ENCODE peak calls at places on chromosomes 5 and 9, in six cellular contexts. One of them, this sample, is unnamed.

GRCh38 chr5:41503321-41503720 is 7.1 kb downstream of the PLCXD3 start:
- DNase-seq in coronary artery: no peak
- DNase-seq in CD4-positive, CD25-positive, alpha-beta regulatory T cell: no peak
- DNase-seq in GM12865: no peak
- DNase-seq in BJ: no peak
- DNase-seq in IMR-90: no peak
- DNase-seq in this sample: no peak

GRCh38 chr9:136230365-136230764 is 15.2 kb downstream of the QSOX2 start:
- DNase-seq in coronary artery: no peak
- DNase-seq in CD4-positive, CD25-positive, alpha-beta regulatory T cell: no peak
- DNase-seq in GM12865: no peak
- DNase-seq in BJ: no peak
- DNase-seq in IMR-90: no peak
- DNase-seq in this sample: no peak

GRCh38 chr5:167893271-167893670 is 398.2 kb upstream of the WWC1 start:
- DNase-seq in coronary artery: no peak
- DNase-seq in CD4-positive, CD25-positive, alpha-beta regulatory T cell: no peak
- DNase-seq in GM12865: no peak
- DNase-seq in BJ: no peak
- DNase-seq in IMR-90: no peak
- DNase-seq in this sample: no peak

GRCh38 chr9:127629468-127630081 is 17.5 kb downstream of the STXBP1 start:
- DNase-seq in coronary artery: no peak
- DNase-seq in CD4-positive, CD25-positive, alpha-beta regulatory T cell: no peak
- DNase-seq in GM12865: no peak
- DNase-seq in BJ: no peak
- DNase-seq in IMR-90: peak; percentile 35
- DNase-seq in this sample: no peak

GRCh38 chr9:21070171-21070571 is 7.6 kb downstream of the IFNB1 start:
- DNase-seq in coronary artery: no peak
- DNase-seq in CD4-positive, CD25-positive, alpha-beta regulatory T cell: no peak
- DNase-seq in GM12865: no peak
- DNase-seq in BJ: peak; percentile 84
- DNase-seq in IMR-90: peak; percentile 98
- DNase-seq in this sample: peak; percentile 18

GRCh38 chr9:16321461-16322119 is 548.9 kb downstream of the BNC2 start:
- DNase-seq in coronary artery: peak; percentile 65
- DNase-seq in CD4-positive, CD25-positive, alpha-beta regulatory T cell: no peak
- DNase-seq in GM12865: no peak
- DNase-seq in BJ: no peak
- DNase-seq in IMR-90: peak; percentile 61
- DNase-seq in this sample: no peak

GRCh38 chr9:42852133-42852532 is 668.7 kb downstream of the SPATA31A6 start:
- DNase-seq in coronary artery: no peak
- DNase-seq in CD4-positive, CD25-positive, alpha-beta regulatory T cell: no peak
- DNase-seq in GM12865: peak; percentile 75
- DNase-seq in BJ: no peak
- DNase-seq in IMR-90: no peak
- DNase-seq in this sample: no peak

GRCh38 chr5:87827561-87827960 is 414.8 kb upstream of the CCNH start:
- DNase-seq in coronary artery: no peak
- DNase-seq in CD4-positive, CD25-positive, alpha-beta regulatory T cell: no peak
- DNase-seq in GM12865: no peak
- DNase-seq in BJ: no peak
- DNase-seq in IMR-90: no peak
- DNase-seq in this sample: no peak

GRCh38 chr5:54186912-54187445 is 123.4 kb downstream of the ARL15 start:
- DNase-seq in coronary artery: no peak
- DNase-seq in CD4-positive, CD25-positive, alpha-beta regulatory T cell: no peak
- DNase-seq in GM12865: no peak
- DNase-seq in BJ: no peak
- DNase-seq in IMR-90: no peak
- DNase-seq in this sample: no peak

DNA sequence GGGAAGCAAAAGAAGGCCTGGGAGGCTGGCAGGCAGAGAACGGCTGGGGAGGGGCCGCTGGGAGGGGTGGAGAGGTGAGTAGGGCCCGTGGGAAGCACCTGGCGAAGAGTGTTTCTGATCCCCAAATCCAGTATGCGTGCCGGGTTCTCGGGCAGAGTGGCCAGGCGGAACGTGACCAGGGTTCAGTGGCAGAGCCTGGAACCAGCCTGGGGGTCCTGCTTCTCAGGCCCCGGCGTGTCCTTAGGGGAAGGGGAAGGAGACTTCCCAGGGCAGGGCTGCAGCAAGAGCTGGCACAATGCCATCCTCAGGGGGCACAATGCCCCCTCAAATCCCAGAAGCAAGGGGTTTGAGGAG is 25.5 kb upstream of the IER5L start:
- DNase-seq in coronary artery: no peak
- DNase-seq in CD4-positive, CD25-positive, alpha-beta regulatory T cell: no peak
- DNase-seq in GM12865: no peak
- DNase-seq in BJ: no peak
- DNase-seq in IMR-90: no peak
- DNase-seq in this sample: no peak
- H3K4me3 ChIP-seq in coronary artery: peak overlapping the region; percentile 74
- H3K4me3 ChIP-seq in CD4-positive, CD25-positive, alpha-beta regulatory T cell: no peak overlapping the region
- H3K4me3 ChIP-seq in GM12865: no peak overlapping the region
- H3K4me3 ChIP-seq in BJ: peak overlapping the region; percentile 52
- H3K4me3 ChIP-seq in IMR-90: no peak overlapping the region
- H3K4me3 ChIP-seq in this sample: no peak overlapping the region

GRCh38 chr5:116274251-116274650 is 189.4 kb downstream of the COMMD10 start:
- DNase-seq in coronary artery: no peak
- DNase-seq in CD4-positive, CD25-positive, alpha-beta regulatory T cell: no peak
- DNase-seq in GM12865: no peak
- DNase-seq in BJ: no peak
- DNase-seq in IMR-90: no peak
- DNase-seq in this sample: no peak

GRCh38 chr5:116275282-116275681 is 190.5 kb downstream of the COMMD10 start:
- DNase-seq in coronary artery: no peak
- DNase-seq in CD4-positive, CD25-positive, alpha-beta regulatory T cell: no peak
- DNase-seq in GM12865: no peak
- DNase-seq in BJ: no peak
- DNase-seq in IMR-90: no peak
- DNase-seq in this sample: no peak

GRCh38 chr5:116272281-116272941 is 187.6 kb downstream of the COMMD10 start:
- DNase-seq in coronary artery: no peak
- DNase-seq in CD4-positive, CD25-positive, alpha-beta regulatory T cell: no peak
- DNase-seq in GM12865: no peak
- DNase-seq in BJ: no peak
- DNase-seq in IMR-90: peak; percentile 52
- DNase-seq in this sample: no peak

GRCh38 chr5:116271432-116271831 is 186.6 kb downstream of the COMMD10 start:
- DNase-seq in coronary artery: no peak
- DNase-seq in CD4-positive, CD25-positive, alpha-beta regulatory T cell: no peak
- DNase-seq in GM12865: no peak
- DNase-seq in BJ: no peak
- DNase-seq in IMR-90: peak; percentile 82
- DNase-seq in this sample: peak; percentile 29

GRCh38 chr5:116273458-116274242 is 188.8 kb downstream of the COMMD10 start:
- DNase-seq in coronary artery: no peak
- DNase-seq in CD4-positive, CD25-positive, alpha-beta regulatory T cell: no peak
- DNase-seq in GM12865: no peak
- DNase-seq in BJ: peak; percentile 7
- DNase-seq in IMR-90: peak; percentile 78
- DNase-seq in this sample: no peak
- H3K4me3 ChIP-seq in coronary artery: no peak overlapping the region
- H3K4me3 ChIP-seq in CD4-positive, CD25-positive, alpha-beta regulatory T cell: no peak overlapping the region
- H3K4me3 ChIP-seq in GM12865: no peak overlapping the region
- H3K4me3 ChIP-seq in BJ: no peak overlapping the region
- H3K4me3 ChIP-seq in IMR-90: no peak overlapping the region
- H3K4me3 ChIP-seq in this sample: no peak overlapping the region

GRCh38 chr5:45035991-45036390 is 227.2 kb downstream of the MRPS30 start:
- DNase-seq in coronary artery: no peak
- DNase-seq in CD4-positive, CD25-positive, alpha-beta regulatory T cell: no peak
- DNase-seq in GM12865: no peak
- DNase-seq in BJ: no peak
- DNase-seq in IMR-90: no peak
- DNase-seq in this sample: no peak

GRCh38 chr5:45038366-45038987 is 229.7 kb downstream of the MRPS30 start:
- DNase-seq in coronary artery: no peak
- DNase-seq in CD4-positive, CD25-positive, alpha-beta regulatory T cell: no peak
- DNase-seq in GM12865: peak; percentile 59
- DNase-seq in BJ: no peak
- DNase-seq in IMR-90: peak; percentile 0
- DNase-seq in this sample: no peak

GRCh38 chr5:45042283-45042682 is 233.5 kb downstream of the MRPS30 start:
- DNase-seq in coronary artery: no peak
- DNase-seq in CD4-positive, CD25-positive, alpha-beta regulatory T cell: no peak
- DNase-seq in GM12865: no peak
- DNase-seq in BJ: no peak
- DNase-seq in IMR-90: no peak
- DNase-seq in this sample: no peak

DNA sequence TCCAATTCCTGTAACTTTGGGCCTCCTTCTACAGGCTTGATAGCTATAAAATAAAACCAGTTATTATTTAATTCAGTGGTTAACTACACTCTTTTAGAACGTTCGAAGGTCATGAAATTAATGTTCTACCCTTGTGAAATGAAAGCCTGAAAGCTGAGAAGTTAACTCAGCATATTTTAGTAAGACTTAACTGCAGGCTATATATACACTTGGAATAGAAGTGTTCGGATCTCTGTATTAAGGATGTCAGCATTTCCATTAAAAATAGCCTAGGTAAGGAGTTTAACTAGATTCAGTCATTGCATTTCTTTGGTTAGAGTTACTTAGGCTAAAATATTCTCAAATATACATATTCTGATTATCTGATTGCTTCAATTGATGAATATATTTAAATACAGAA is 229.2 kb downstream of the MRPS30 start:
- DNase-seq in coronary artery: no peak
- DNase-seq in CD4-positive, CD25-positive, alpha-beta regulatory T cell: no peak
- DNase-seq in GM12865: no peak
- DNase-seq in BJ: no peak
- DNase-seq in IMR-90: no peak
- DNase-seq in this sample: no peak
- H3K4me3 ChIP-seq in coronary artery: no peak overlapping the region
- H3K4me3 ChIP-seq in CD4-positive, CD25-positive, alpha-beta regulatory T cell: no peak overlapping the region
- H3K4me3 ChIP-seq in GM12865: no peak overlapping the region
- H3K4me3 ChIP-seq in BJ: no peak overlapping the region
- H3K4me3 ChIP-seq in IMR-90: no peak overlapping the region
- H3K4me3 ChIP-seq in this sample: no peak overlapping the region

GRCh38 chr5:100827481-100827889 is 75.6 kb downstream of the ST8SIA4 start:
- DNase-seq in coronary artery: no peak
- DNase-seq in CD4-positive, CD25-positive, alpha-beta regulatory T cell: no peak
- DNase-seq in GM12865: peak; percentile 67
- DNase-seq in BJ: no peak
- DNase-seq in IMR-90: no peak
- DNase-seq in this sample: peak; percentile 56
- H3K4me3 ChIP-seq in coronary artery: no peak overlapping the region
- H3K4me3 ChIP-seq in CD4-positive, CD25-positive, alpha-beta regulatory T cell: peak overlapping the region; percentile 51
- H3K4me3 ChIP-seq in GM12865: peak overlapping the region; percentile 41
- H3K4me3 ChIP-seq in BJ: no peak overlapping the region
- H3K4me3 ChIP-seq in IMR-90: no peak overlapping the region
- H3K4me3 ChIP-seq in this sample: no peak overlapping the region

DNA sequence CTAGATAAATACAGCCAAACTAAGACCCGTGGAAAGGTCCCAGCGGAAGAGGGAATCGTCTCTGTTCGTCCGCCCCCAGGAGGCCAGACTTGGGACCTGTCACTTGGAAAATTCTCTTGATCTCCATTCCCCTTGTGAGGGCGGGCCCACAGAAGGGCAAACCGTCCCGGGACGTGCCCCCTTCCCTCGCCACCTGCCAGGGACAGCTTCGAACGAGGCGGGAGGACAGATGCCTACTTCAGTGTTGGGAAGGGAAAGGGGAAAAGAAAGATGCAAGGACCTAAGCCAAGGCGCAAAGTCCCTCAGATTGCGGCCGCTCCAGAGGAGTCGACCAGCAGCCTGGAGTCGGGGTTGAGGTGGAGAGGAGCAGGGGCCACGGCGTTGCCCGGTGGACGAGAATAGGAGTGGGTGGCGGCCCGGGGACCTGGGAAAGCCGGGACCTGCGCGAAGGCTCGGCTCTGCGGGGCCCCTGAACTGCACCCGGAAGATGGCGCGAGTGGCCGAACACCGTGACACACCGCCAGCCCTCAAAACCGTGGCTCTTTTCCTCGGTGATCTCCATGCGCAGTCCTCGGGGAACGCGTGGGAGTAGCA is 4.4 kb upstream of the EBF1 start:
- DNase-seq in coronary artery: no peak
- DNase-seq in CD4-positive, CD25-positive, alpha-beta regulatory T cell: no peak
- DNase-seq in GM12865: peak; percentile 70
- DNase-seq in BJ: no peak
- DNase-seq in IMR-90: peak; percentile 21
- DNase-seq in this sample: no peak
- H3K4me3 ChIP-seq in coronary artery: peak overlapping the region; percentile 63
- H3K4me3 ChIP-seq in CD4-positive, CD25-positive, alpha-beta regulatory T cell: no peak overlapping the region
- H3K4me3 ChIP-seq in GM12865: peak overlapping the region; percentile 80
- H3K4me3 ChIP-seq in BJ: no peak overlapping the region
- H3K4me3 ChIP-seq in IMR-90: no peak overlapping the region
- H3K4me3 ChIP-seq in this sample: no peak overlapping the region

GRCh38 chr9:503331-503730 is 288.7 kb downstream of the DOCK8 start:
- DNase-seq in coronary artery: no peak
- DNase-seq in CD4-positive, CD25-positive, alpha-beta regulatory T cell: no peak
- DNase-seq in GM12865: no peak
- DNase-seq in BJ: no peak
- DNase-seq in IMR-90: no peak
- DNase-seq in this sample: no peak
- H3K4me3 ChIP-seq in coronary artery: peak overlapping the region; percentile 82
- H3K4me3 ChIP-seq in CD4-positive, CD25-positive, alpha-beta regulatory T cell: peak overlapping the region; percentile 57
- H3K4me3 ChIP-seq in GM12865: no peak overlapping the region
- H3K4me3 ChIP-seq in BJ: no peak overlapping the region
- H3K4me3 ChIP-seq in IMR-90: no peak overlapping the region
- H3K4me3 ChIP-seq in this sample: peak overlapping the region; percentile 63

GRCh38 chr5:100175346-100175745 is 359.8 kb upstream of the FAM174A start:
- DNase-seq in coronary artery: no peak
- DNase-seq in CD4-positive, CD25-positive, alpha-beta regulatory T cell: no peak
- DNase-seq in GM12865: no peak
- DNase-seq in BJ: no peak
- DNase-seq in IMR-90: no peak
- DNase-seq in this sample: no peak
- H3K4me3 ChIP-seq in coronary artery: no peak overlapping the region
- H3K4me3 ChIP-seq in CD4-positive, CD25-positive, alpha-beta regulatory T cell: no peak overlapping the region
- H3K4me3 ChIP-seq in GM12865: no peak overlapping the region
- H3K4me3 ChIP-seq in BJ: no peak overlapping the region
- H3K4me3 ChIP-seq in IMR-90: no peak overlapping the region
- H3K4me3 ChIP-seq in this sample: no peak overlapping the region

DNA sequence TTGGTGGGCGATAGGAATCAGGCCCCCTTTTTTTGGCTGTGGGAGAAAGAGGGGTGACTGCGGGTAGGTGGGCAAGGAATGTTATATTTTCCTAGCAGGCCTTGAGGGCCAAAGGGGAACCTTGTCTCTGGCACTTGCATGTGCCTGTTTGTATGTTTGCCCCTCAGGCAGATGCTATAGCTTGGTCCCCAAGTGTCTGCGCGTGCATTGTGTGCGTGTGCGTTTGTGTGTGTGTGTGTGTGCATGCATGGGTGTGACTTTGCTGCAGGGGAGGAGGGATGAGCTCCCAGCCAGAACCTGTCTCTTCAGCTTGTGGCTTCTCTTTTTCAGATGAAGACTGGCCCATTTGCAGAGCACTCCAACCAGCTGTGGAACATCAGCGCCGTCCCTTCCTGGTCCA is 30.9 kb downstream of the PTPA start:
- DNase-seq in coronary artery: no peak
- DNase-seq in CD4-positive, CD25-positive, alpha-beta regulatory T cell: no peak
- DNase-seq in GM12865: no peak
- DNase-seq in BJ: no peak
- DNase-seq in IMR-90: no peak
- DNase-seq in this sample: no peak
- H3K4me3 ChIP-seq in coronary artery: peak overlapping the region; percentile 61
- H3K4me3 ChIP-seq in CD4-positive, CD25-positive, alpha-beta regulatory T cell: no peak overlapping the region
- H3K4me3 ChIP-seq in GM12865: no peak overlapping the region
- H3K4me3 ChIP-seq in BJ: peak overlapping the region; percentile 52
- H3K4me3 ChIP-seq in IMR-90: no peak overlapping the region
- H3K4me3 ChIP-seq in this sample: no peak overlapping the region

GRCh38 chr9:123998278-123998925 is 13.2 kb upstream of the LHX2 start:
- DNase-seq in coronary artery: no peak
- DNase-seq in CD4-positive, CD25-positive, alpha-beta regulatory T cell: no peak
- DNase-seq in GM12865: no peak
- DNase-seq in BJ: no peak
- DNase-seq in IMR-90: no peak
- DNase-seq in this sample: no peak
- H3K4me3 ChIP-seq in coronary artery: peak overlapping the region; percentile 7
- H3K4me3 ChIP-seq in CD4-positive, CD25-positive, alpha-beta regulatory T cell: no peak overlapping the region
- H3K4me3 ChIP-seq in GM12865: peak overlapping the region; percentile 53
- H3K4me3 ChIP-seq in BJ: no peak overlapping the region
- H3K4me3 ChIP-seq in IMR-90: no peak overlapping the region
- H3K4me3 ChIP-seq in this sample: no peak overlapping the region